ENCODE peak calls at places on chromosomes 11 and 22, in seven cellular contexts. L is left cardiac atrium, S is DMS 273 treated with DMSO at 0.1 percent for 48 hours, Y is left ventricle myocardium inferior, A is stromal cell of bone marrow, N is AG08395, X is left ventricle myocardium superior. U is an unnamed sample.

GRCh38 chr11:107787733-107788132 is 70.9 kb downstream of the SLC35F2 start:
- DNase-seq in L (no peak), S (no peak), Y (no peak), A (no peak), N (no peak), X (no peak), U (peak)

GRCh38 chr22:40679964-40680818 is 907 bp downstream of the MCHR1 start:
- DNase-seq in L (no peak), S (no peak), Y (no peak), A (no peak), N (peak), X (no peak), U (no peak)

GRCh38 chr22:19868773-19869471 is 14.2 kb upstream of the GNB1L start:
- DNase-seq in L (peak), S (no peak), Y (peak), A (no peak), N (no peak), X (peak), U (no peak)

GRCh38 chr22:40101417-40102101 is 76.2 kb upstream of the TNRC6B start:
- DNase-seq in L (no peak), S (no peak), Y (no peak), A (no peak), N (no peak), X (no peak), U (peak)

GRCh38 chr11:94128171-94128745 is 383 bp upstream of the PANX1 start:
- DNase-seq in L (no peak), S (no peak), Y (no peak), A (no peak), N (no peak), X (peak), U (no peak)

GRCh38 chr22:35437038-35437437 is 37.1 kb downstream of the MCM5 start:
- DNase-seq in L (no peak), S (peak), Y (no peak), A (no peak), N (no peak), X (no peak), U (peak)

GRCh38 chr11:5891216-5891800 is 1.7 kb upstream of the OR52E5 start:
- DNase-seq in L (no peak), S (no peak), Y (no peak), A (no peak), N (peak), X (no peak), U (no peak)

GRCh38 chr11:129528296-129528695 is 152.6 kb downstream of the BARX2 start:
- DNase-seq in L (no peak), S (no peak), Y (no peak), A (no peak), N (no peak), X (no peak), U (no peak)

GRCh38 chr11:57417056-57417455 is 9.9 kb downstream of the SLC43A3 start:
- DNase-seq in L (no peak), S (no peak), Y (no peak), A (peak), N (peak), X (no peak), U (no peak)

GRCh38 chr11:108498046-108498815 is at the start of gene POGLUT3:
- DNase-seq in L (peak), S (peak), Y (peak), A (no peak), N (peak), X (peak), U (peak)

GRCh38 chr11:59676205-59676604 is 7.4 kb upstream of the PATL1 start:
- DNase-seq in L (no peak), S (no peak), Y (no peak), A (no peak), N (no peak), X (no peak), U (no peak)

GRCh38 chr11:76763573-76764348 is 19.4 kb upstream of the TSKU start:
- DNase-seq in L (peak), S (no peak), Y (no peak), A (peak), N (peak), X (peak), U (no peak)

GRCh38 chr11:123581651-123582399 is 72.6 kb downstream of the SCN3B start:
- DNase-seq in L (no peak), S (no peak), Y (no peak), A (no peak), N (no peak), X (no peak), U (no peak)

GRCh38 chr11:134116210-134116609 is 47.3 kb downstream of the JAM3 start:
- DNase-seq in L (no peak), S (no peak), Y (no peak), A (no peak), N (no peak), X (no peak), U (no peak)

GRCh38 chr11:11265994-11266606 is 87.0 kb downstream of the CSNK2A3 start:
- DNase-seq in L (peak), S (no peak), Y (no peak), A (no peak), N (peak), X (peak), U (peak)

GRCh38 chr11:69979632-69980031 is 98.5 kb upstream of the ANO1 start:
- DNase-seq in L (no peak), S (no peak), Y (no peak), A (no peak), N (no peak), X (peak), U (no peak)

GRCh38 chr11:74449369-74449931 is 17.9 kb downstream of the KCNE3 start:
- DNase-seq in L (no peak), S (peak), Y (no peak), A (peak), N (peak), X (no peak), U (peak)

GRCh38 chr11:15667127-15667725 is 552.5 kb downstream of the INSC start:
- DNase-seq in L (no peak), S (no peak), Y (no peak), A (no peak), N (no peak), X (no peak), U (no peak)

GRCh38 chr11:34667810-34668582 is 47.1 kb downstream of the EHF start:
- DNase-seq in L (no peak), S (no peak), Y (no peak), A (no peak), N (no peak), X (no peak), U (no peak)

GRCh38 chr11:19848219-19848618 is 135.6 kb downstream of the NAV2 start:
- DNase-seq in L (no peak), S (no peak), Y (no peak), A (no peak), N (no peak), X (no peak), U (no peak)

GRCh38 chr11:106456651-106457050 is 379.2 kb downstream of the AASDHPPT start:
- DNase-seq in L (no peak), S (no peak), Y (no peak), A (no peak), N (no peak), X (no peak), U (no peak)

GRCh38 chr11:116145187-116145865 is 627.5 kb downstream of the BUD13 start:
- DNase-seq in L (no peak), S (no peak), Y (no peak), A (no peak), N (no peak), X (no peak), U (no peak)

GRCh38 chr11:121418625-121419114 is 33.4 kb upstream of the SORL1 start:
- DNase-seq in L (peak), S (peak), Y (no peak), A (no peak), N (no peak), X (peak), U (no peak)

GRCh38 chr11:6405039-6405667 is 13.7 kb downstream of the APBB1 start:
- DNase-seq in L (peak), S (no peak), Y (no peak), A (no peak), N (no peak), X (no peak), U (no peak)

GRCh38 chr11:94513091-94513490 is 830 bp downstream of the C11orf97 start:
- DNase-seq in L (no peak), S (no peak), Y (no peak), A (no peak), N (no peak), X (no peak), U (no peak)

GRCh38 chr22:20803696-20804324 is 29.9 kb downstream of the SERPIND1 start:
- DNase-seq in L (no peak), S (peak), Y (no peak), A (no peak), N (peak), X (peak), U (no peak)

GRCh38 chr11:12797996-12798395 is 123.8 kb downstream of the TEAD1 start:
- DNase-seq in L (no peak), S (no peak), Y (no peak), A (no peak), N (no peak), X (no peak), U (no peak)

GRCh38 chr11:20599424-20600346 is at the start of gene SLC6A5:
- DNase-seq in L (peak), S (no peak), Y (peak), A (peak), N (peak), X (peak), U (peak)

GRCh38 chr11:18427240-18427639 is 15.1 kb downstream of the LDHC start:
- DNase-seq in L (no peak), S (no peak), Y (no peak), A (no peak), N (no peak), X (no peak), U (no peak)

GRCh38 chr11:63843042-63843441 is 4.1 kb downstream of the MARK2 start:
- DNase-seq in L (no peak), S (no peak), Y (no peak), A (no peak), N (no peak), X (no peak), U (no peak)